ENCODE peak calls at places on chromosomes 6 and 20, in five cellular contexts. F is HCT116, Y is HepG2, K is GM12878, Q is H1. D is an unnamed sample.

GRCh38 chr6:40586369-40586768 is 795 bp downstream of the LRFN2 start:
- DNase-seq in F (no peak), Y (no peak), K (no peak), Q (no peak), D (no peak)

GRCh38 chr20:37941332-37941731 is 38.4 kb downstream of the VSTM2L start:
- DNase-seq in F (no peak), Y (peak; percentile 69), K (no peak), Q (no peak), D (no peak)

GRCh38 chr20:63782521-63782971 is 43.0 kb downstream of the SLC2A4RG start:
- DNase-seq in F (no peak), Y (no peak), K (no peak), Q (no peak), D (no peak)

GRCh38 chr20:10798811-10799210 is 125.0 kb upstream of the JAG1 start:
- DNase-seq in F (no peak), Y (no peak), K (no peak), Q (no peak), D (no peak)

GRCh38 chr20:17171750-17172149 is 55.1 kb upstream of the PCSK2 start:
- DNase-seq in F (no peak), Y (no peak), K (no peak), Q (no peak), D (no peak)

GRCh38 chr6:136051140-136051775 is 198.9 kb downstream of the MTFR2 start:
- DNase-seq in F (no peak), Y (no peak), K (no peak), Q (no peak), D (no peak)

GRCh38 chr20:35629432-35630145 is 14.0 kb downstream of the SPAG4 start:
- DNase-seq in F (no peak), Y (no peak), K (no peak), Q (no peak), D (no peak)

GRCh38 chr20:25148181-25148981 is 47.1 kb upstream of the ENTPD6 start:
- DNase-seq in F (no peak), Y (no peak), K (no peak), Q (no peak), D (no peak)

GRCh38 chr20:52747736-52748135 is 224.4 kb upstream of the TSHZ2 start:
- DNase-seq in F (no peak), Y (peak; percentile 37), K (no peak), Q (no peak), D (peak; percentile 23)

DNA sequence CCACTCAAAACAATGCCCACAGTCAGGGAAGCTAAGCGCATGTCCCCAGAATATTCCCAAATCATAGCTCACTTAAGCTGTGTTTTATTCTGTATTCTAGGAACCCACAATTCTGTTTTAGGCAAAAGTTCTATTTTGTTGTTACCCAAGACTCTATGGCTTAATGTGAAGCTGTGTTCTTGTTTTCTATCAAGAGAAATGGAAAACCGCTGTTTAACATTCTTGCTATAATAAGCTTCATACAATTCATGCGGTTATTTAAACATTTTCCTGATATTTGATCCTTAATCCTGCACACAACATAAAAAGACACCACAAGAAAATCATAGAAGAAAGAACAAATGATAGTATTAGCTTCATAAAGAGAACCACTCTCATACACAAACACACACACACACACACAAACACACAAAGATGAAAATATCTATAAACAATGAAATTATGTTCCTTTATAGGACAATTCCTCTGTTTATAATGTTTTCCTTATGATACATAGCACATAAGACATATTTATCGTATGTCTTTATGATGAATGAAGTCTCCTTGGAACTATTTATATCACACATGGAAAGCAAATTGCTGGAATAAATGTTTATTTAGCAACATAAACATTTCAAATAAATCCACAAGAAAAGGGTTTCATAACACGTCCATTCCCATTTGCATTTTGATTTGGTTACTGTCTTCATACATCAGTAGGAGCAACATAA is 16.4 kb upstream of the COL21A1 start:
- DNase-seq in F (no peak), Y (no peak), K (no peak), Q (no peak), D (no peak)
- TF ChIP-seq ZNF274 in F (no peak), Y (no peak), K (no peak), Q (no peak), D (no peak)

DNA sequence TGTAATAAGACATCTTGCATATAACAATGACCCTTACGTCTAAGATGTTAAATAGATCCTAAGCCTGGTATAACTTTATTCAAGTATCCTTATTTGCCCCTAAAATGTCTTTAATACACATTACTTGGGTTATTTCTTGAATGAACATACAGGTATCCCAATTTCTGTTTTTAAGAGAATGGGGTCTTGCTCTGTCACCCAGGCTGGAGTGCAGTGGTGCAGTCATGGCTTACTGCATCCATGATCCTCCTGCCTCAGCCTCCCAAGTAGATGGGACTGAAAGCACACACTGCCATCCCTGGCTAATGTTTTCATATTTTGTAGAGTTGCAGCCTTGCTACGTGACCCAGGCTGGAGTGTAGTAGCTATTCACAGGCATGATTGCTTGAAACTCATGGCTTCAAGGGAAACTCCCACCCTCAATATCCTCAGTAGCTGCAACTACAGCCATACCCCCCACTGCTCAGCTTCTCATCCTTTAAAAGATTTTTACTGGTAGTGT is 10.4 kb upstream of the ZNFX1 start:
- DNase-seq in F (no peak), Y (no peak), K (no peak), Q (no peak), D (no peak)
- H3K9me3 ChIP-seq in F (no peaks in the 10 kb centered on the region), Y (no peaks in the 10 kb centered on the region), K (peaks cover 28% of the 10 kb centered on the region), Q (no peaks in the 10 kb centered on the region), D (peaks cover 96% of the 10 kb centered on the region)

DNA sequence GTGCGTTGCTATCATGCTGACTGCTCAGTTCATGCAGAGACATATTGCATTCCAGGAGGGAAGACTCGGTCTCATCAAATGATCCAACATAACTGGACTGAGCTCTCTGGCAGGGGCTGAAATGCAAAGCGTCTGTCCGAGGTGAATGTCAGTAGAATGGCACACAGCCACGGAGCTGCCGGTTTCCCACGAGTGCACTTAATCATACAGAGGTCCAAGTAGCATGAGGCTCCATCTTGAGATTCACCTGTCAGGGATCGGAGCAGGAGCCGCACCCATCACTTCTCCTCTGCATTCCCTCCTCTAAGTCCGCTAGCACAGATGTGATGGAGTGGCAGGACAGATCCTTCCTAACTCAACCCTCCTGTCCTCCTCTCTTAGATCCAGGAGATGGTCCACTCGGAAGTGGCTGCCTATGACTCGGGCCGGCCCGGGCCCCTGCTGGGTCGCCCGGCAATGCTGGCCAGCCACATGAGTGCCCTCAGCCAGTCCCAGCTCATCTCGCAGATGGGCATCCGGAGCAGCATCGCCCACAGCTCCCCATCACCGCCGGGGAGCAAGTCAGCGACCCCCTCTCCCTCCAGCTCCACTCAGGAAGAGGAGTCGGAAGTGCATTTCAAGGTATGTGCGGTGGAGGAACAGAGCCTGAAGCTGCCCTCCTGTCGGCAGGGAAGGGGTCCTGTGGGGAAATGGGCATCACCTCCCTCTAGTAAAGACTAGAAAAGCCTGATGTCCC is 135.9 kb downstream of the JPH2 start:
- DNase-seq in F (no peak), Y (no peak), K (no peak), Q (no peak), D (no peak)
- H3K9ac ChIP-seq in F (no peak overlapping the region), Y (no peak overlapping the region), K (no peak overlapping the region), Q (no peak overlapping the region), D (no peak overlapping the region)

GRCh38 chr6:16787128-16787685 is 25.9 kb upstream of the ATXN1 start:
- DNase-seq in F (no peak), Y (no peak), K (no peak), Q (no peak), D (no peak)
- TF ChIP-seq ZNF274 in F (no peak), Y (no peak), K (no peak), Q (no peak), D (no peak)

DNA sequence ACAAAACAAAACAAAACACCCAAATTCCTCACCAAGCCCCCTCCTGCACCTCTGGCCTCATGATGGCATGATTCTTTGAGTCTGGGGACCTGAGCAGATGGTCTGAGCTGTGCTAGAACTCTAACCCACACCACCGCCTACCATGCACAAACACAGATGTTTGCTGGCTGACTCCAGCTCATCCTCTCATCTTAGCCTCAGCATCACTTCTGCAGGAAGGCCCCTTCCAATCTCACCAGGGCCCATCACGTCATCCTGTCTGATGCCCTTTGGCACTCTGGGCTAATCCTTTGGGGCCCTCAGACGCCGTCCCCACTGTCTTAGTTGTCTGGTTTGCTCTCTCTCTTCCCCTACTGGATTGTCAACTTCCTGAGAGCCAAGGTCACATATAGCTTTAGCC is 85.8 kb downstream of the PHACTR3 start:
- DNase-seq in F (no peak), Y (no peak), K (no peak), Q (no peak), D (no peak)
- H3K9me3 ChIP-seq in F (no peaks in the 10 kb centered on the region), Y (peaks cover 12% of the 10 kb centered on the region), K (no peaks in the 10 kb centered on the region), Q (peaks cover 97% of the 10 kb centered on the region), D (no peaks in the 10 kb centered on the region)

DNA sequence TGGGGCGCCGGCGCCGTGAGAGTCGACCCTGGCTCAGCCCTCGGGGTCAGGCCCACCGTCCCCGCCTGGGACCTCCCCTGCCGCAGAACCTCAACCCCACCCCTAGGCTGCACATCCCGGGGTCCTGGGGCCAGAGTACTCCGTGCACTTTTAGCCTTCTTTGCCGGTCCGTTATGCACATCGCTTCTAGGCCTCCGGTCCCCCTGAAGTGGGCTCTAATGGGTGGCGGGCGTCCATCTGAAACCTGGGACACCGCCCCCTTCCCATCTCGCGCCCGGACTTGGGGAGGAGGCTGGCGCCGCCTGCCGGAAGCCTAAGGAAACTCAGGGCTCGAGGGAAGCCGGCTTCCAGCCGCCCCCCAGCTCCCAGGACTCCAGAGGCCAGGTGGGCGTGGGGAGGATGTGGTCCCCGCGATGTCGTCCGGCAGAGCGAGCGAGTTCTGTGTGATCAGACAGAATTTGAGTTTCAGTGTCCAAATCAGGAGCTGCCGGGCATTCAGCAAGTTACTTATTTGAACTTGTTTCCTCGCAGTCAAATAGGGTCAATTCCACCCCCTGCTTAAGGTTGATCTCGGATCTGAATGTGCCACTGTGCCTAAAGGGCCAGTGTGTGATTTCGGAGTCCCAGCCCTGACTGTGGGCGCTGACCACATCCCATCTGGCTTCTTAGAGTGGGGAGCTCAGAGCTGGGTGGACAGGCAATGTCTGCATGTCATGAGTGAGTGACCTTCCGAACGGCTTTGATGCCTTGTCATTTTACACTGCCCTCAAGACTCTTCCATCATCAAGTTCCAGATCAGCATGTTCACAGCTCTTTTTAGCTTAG is 47.6 kb downstream of the CPXM1 start:
- DNase-seq in F (peak; percentile 31), Y (peak; percentile 58), K (no peak), Q (peak; percentile 29), D (peak; percentile 70)
- H3K9ac ChIP-seq in F (peak overlapping the region; percentile 57), Y (no peak overlapping the region), K (no peak overlapping the region), Q (no peak overlapping the region), D (peak overlapping the region; percentile 70)

D was measured in NT2/D1.